ENCODE peak calls at places on chromosomes 2 and 18, in seven cellular contexts. D is left ventricle myocardium inferior; T is stimulated activated CD4-positive, alpha-beta T cell treated with anti-CD3 and anti-CD28 coated beads, TNF-alpha, amount 100 ng/mL, for 4 hours; Q is T-helper 2 cell; B is activated naive CD4-positive, alpha-beta T cell treated with anti-CD3 and anti-CD28 coated beads, Interleukin-2, amount 10 ng/mL, durations not matched to agents 7 days and 5 days; U is fibroblast of the aortic adventitia; J is erythroblast. C is an unnamed sample.
A peak's percentile ranks its signal among the peaks of the same experiment; 100 is the strongest.

GRCh38 chr2:98615481-98615880 is 7.1 kb downstream of the UNC50 start:
- DNase-seq in D (no peak), T (no peak), Q (peak; percentile 33), B (peak; percentile 31), U (no peak), J (peak; percentile 5), C (no peak)

GRCh38 chr18:74534981-74535649 is 815 bp downstream of the CNDP1 start:
- DNase-seq in D (no peak), T (no peak), Q (no peak), B (no peak), U (no peak), J (no peak), C (no peak)

GRCh38 chr2:114821055-114821454 is 378.6 kb downstream of the DPP10 start:
- DNase-seq in D (no peak), T (no peak), Q (no peak), B (no peak), U (no peak), J (no peak), C (no peak)

GRCh38 chr2:180761224-180761623 is 219.2 kb upstream of the UBE2E3 start:
- DNase-seq in D (no peak), T (no peak), Q (peak; percentile 12), B (no peak), U (peak; percentile 75), J (no peak), C (peak; percentile 63)

GRCh38 chr2:5933669-5934068 is 241.5 kb downstream of the SOX11 start:
- DNase-seq in D (no peak), T (no peak), Q (no peak), B (no peak), U (no peak), J (no peak), C (no peak)

GRCh38 chr18:46630160-46630559 is 26.9 kb downstream of the LOXHD1 start:
- DNase-seq in D (no peak), T (no peak), Q (peak; percentile 56), B (no peak), U (no peak), J (no peak), C (no peak)

GRCh38 chr2:161427413-161428239 is 11.5 kb downstream of the TBR1 start:
- DNase-seq in D (no peak), T (no peak), Q (no peak), B (no peak), U (no peak), J (no peak), C (no peak)

GRCh38 chr2:199989822-199990221 is 34.4 kb downstream of the MAIP1 start:
- DNase-seq in D (no peak), T (no peak), Q (no peak), B (no peak), U (no peak), J (peak; percentile 29), C (no peak)